ENCODE peak calls at places on chromosome 10, in six cellular contexts. Q is MV-4-11, V is Kasumi-1, Y is frontal cortex, E is anterior cingulate cortex, O is left cardiac atrium. M is an unnamed sample.

GRCh38 chr10:97059006-97059871 is 126.5 kb downstream of the SLIT1 start:
- DNase-seq in Q (no peak), V (no peak), Y (peak), E (peak), O (no peak), M (no peak)

GRCh38 chr10:23884671-23885070 is 324.3 kb upstream of the KIAA1217 start:
- DNase-seq in Q (no peak), V (no peak), Y (no peak), E (no peak), O (no peak), M (no peak)

GRCh38 chr10:98299341-98299740 is 31.3 kb upstream of the LOXL4 start:
- DNase-seq in Q (no peak), V (peak), Y (no peak), E (no peak), O (no peak), M (no peak)

GRCh38 chr10:123381271-123381670 is 227.1 kb downstream of the BUB3 start:
- DNase-seq in Q (peak), V (no peak), Y (no peak), E (no peak), O (no peak), M (no peak)

GRCh38 chr10:12081470-12081869 is 12.7 kb downstream of the DHTKD1 start:
- DNase-seq in Q (no peak), V (no peak), Y (no peak), E (no peak), O (no peak), M (no peak)

GRCh38 chr10:94131885-94132284 is 138.2 kb downstream of the PLCE1 start:
- DNase-seq in Q (no peak), V (no peak), Y (no peak), E (no peak), O (no peak), M (no peak)

GRCh38 chr10:63720072-63720537 is 198.9 kb downstream of the REEP3 start:
- DNase-seq in Q (peak), V (peak), Y (no peak), E (no peak), O (no peak), M (peak)

GRCh38 chr10:10499839-10500238 is 517.8 kb upstream of the CELF2 start:
- DNase-seq in Q (peak), V (peak), Y (no peak), E (no peak), O (no peak), M (no peak)

GRCh38 chr10:119207713-119208552 is 562 bp downstream of the GRK5 start:
- DNase-seq in Q (no peak), V (peak), Y (peak), E (peak), O (peak), M (peak)

GRCh38 chr10:29957887-29958330 is 101.5 kb downstream of the JCAD start:
- DNase-seq in Q (no peak), V (no peak), Y (no peak), E (no peak), O (peak), M (peak)

GRCh38 chr10:103139803-103140202 is 53.3 kb downstream of the NT5C2 start:
- DNase-seq in Q (no peak), V (no peak), Y (no peak), E (no peak), O (no peak), M (peak)

GRCh38 chr10:125231116-125231812 is 70.9 kb upstream of the CTBP2 start:
- DNase-seq in Q (no peak), V (no peak), Y (no peak), E (no peak), O (no peak), M (peak)

GRCh38 chr10:128043259-128044045 is 82.8 kb downstream of the MKI67 start:
- DNase-seq in Q (no peak), V (peak), Y (no peak), E (no peak), O (no peak), M (no peak)

GRCh38 chr10:133481657-133482056 is 27.9 kb downstream of the SCART1 start:
- DNase-seq in Q (no peak), V (no peak), Y (no peak), E (no peak), O (no peak), M (no peak)

GRCh38 chr10:72746606-72747357 is 54.8 kb downstream of the MCU start:
- DNase-seq in Q (no peak), V (peak), Y (no peak), E (no peak), O (no peak), M (no peak)

GRCh38 chr10:119542357-119542989 is at the start of gene RGS10:
- DNase-seq in Q (peak), V (peak), Y (peak), E (no peak), O (peak), M (peak)

GRCh38 chr10:91944880-91945630 is 21.5 kb downstream of the BTAF1 start:
- DNase-seq in Q (no peak), V (no peak), Y (no peak), E (no peak), O (no peak), M (no peak)

GRCh38 chr10:63286340-63286739 is 153.2 kb downstream of the NRBF2 start:
- DNase-seq in Q (no peak), V (no peak), Y (no peak), E (no peak), O (no peak), M (peak)

GRCh38 chr10:11397077-11397476 is 214.4 kb downstream of the USP6NL start:
- DNase-seq in Q (no peak), V (no peak), Y (no peak), E (no peak), O (no peak), M (no peak)

GRCh38 chr10:60521974-60522405 is 132.3 kb upstream of the ANK3 start:
- DNase-seq in Q (no peak), V (no peak), Y (no peak), E (no peak), O (no peak), M (no peak)

GRCh38 chr10:3421537-3422257 is 249.1 kb upstream of the PITRM1 start:
- DNase-seq in Q (no peak), V (no peak), Y (no peak), E (no peak), O (no peak), M (no peak)

GRCh38 chr10:14093735-14094484 is 236.8 kb downstream of the FRMD4A start:
- DNase-seq in Q (no peak), V (no peak), Y (peak), E (no peak), O (no peak), M (peak)

GRCh38 chr10:26815500-26815899 is 45.3 kb downstream of the ABI1 start:
- DNase-seq in Q (no peak), V (no peak), Y (no peak), E (no peak), O (no peak), M (no peak)

GRCh38 chr10:34624323-34625153 is 190.6 kb downstream of the PARD3 start:
- DNase-seq in Q (no peak), V (no peak), Y (no peak), E (no peak), O (no peak), M (no peak)

GRCh38 chr10:63268798-63269503 is 135.8 kb downstream of the NRBF2 start:
- DNase-seq in Q (peak), V (peak), Y (peak), E (peak), O (peak), M (peak)

GRCh38 chr10:6314620-6315205 is 112.0 kb downstream of the PFKFB3 start:
- DNase-seq in Q (no peak), V (no peak), Y (no peak), E (no peak), O (no peak), M (no peak)

GRCh38 chr10:80165173-80165572 is 32.6 kb downstream of the PLAC9 start:
- DNase-seq in Q (no peak), V (no peak), Y (no peak), E (no peak), O (no peak), M (no peak)

GRCh38 chr10:25556457-25556856 is 377.6 kb upstream of the MYO3A start:
- DNase-seq in Q (no peak), V (no peak), Y (no peak), E (no peak), O (no peak), M (no peak)

GRCh38 chr10:117131390-117132327 is 6.4 kb downstream of the VAX1 start:
- DNase-seq in Q (no peak), V (no peak), Y (peak), E (no peak), O (no peak), M (no peak)

M was measured in Caki2.